ENCODE peak calls at places on chromosomes 12 and 14, in five cellular contexts. E is stimulated activated CD4-positive, alpha-beta T cell treated with anti-CD3 and anti-CD28 coated beads, Interleukin-4, amount 100 ng/mL, for 48 hours; W is A673; C is NCI-H2107; S is KG1. L is an unnamed sample.

GRCh38 chr14:33714527-33715222 is 236.2 kb downstream of the EGLN3 start:
- DNase-seq in S (no peak), C (no peak), W (peak; percentile 37), E (no peak), L (no peak)

GRCh38 chr14:70034257-70034656 is 154.5 kb downstream of the SLC8A3 start:
- DNase-seq in S (no peak), C (no peak), E (no peak), W (no peak), L (no peak)

GRCh38 chr12:132766380-132767085 is 4.9 kb upstream of the ANKLE2 start:
- DNase-seq in E (no peak), S (no peak), W (peak; percentile 85), C (no peak), L (no peak)

GRCh38 chr12:122064780-122065588 is 13.6 kb upstream of the MLXIP start:
- DNase-seq in W (peak; percentile 60), E (no peak), S (no peak), C (peak; percentile 77), L (no peak)

GRCh38 chr14:77458249-77458950 is 507 bp downstream of the AHSA1 start:
- DNase-seq in C (peak; percentile 45), S (peak; percentile 23), E (peak; percentile 20), W (peak; percentile 26), L (peak; percentile 69)

GRCh38 chr12:53338916-53339315 is 2.8 kb upstream of the SP7 start:
- DNase-seq in S (no peak), W (no peak), C (no peak), E (no peak), L (no peak)

GRCh38 chr14:94515426-94515825 is 6.2 kb upstream of the SERPINA12 start:
- DNase-seq in W (no peak), S (no peak), E (no peak), C (no peak), L (no peak)

GRCh38 chr12:32211769-32212156 is 105.1 kb downstream of the BICD1 start:
- DNase-seq in C (no peak), E (no peak), S (no peak), W (no peak), L (no peak)

GRCh38 chr14:104517426-104517825 is 62.1 kb upstream of the C14orf180 start:
- DNase-seq in S (no peak), E (no peak), W (no peak), C (no peak), L (no peak)

GRCh38 chr14:50106178-50106577 is 10.2 kb downstream of the VCPKMT start:
- DNase-seq in C (no peak), S (no peak), E (no peak), W (peak; percentile 13), L (no peak)

GRCh38 chr14:90502760-90503159 is 105.9 kb downstream of the CALM1 start:
- DNase-seq in E (no peak), C (no peak), W (no peak), S (no peak), L (no peak)

GRCh38 chr12:47021298-47021697 is 58.1 kb upstream of the PCED1B start:
- DNase-seq in E (no peak), S (peak; percentile 65), W (peak; percentile 86), C (peak; percentile 6), L (no peak)

GRCh38 chr14:67187826-67188225 is 1.4 kb upstream of the GARIN2 start:
- DNase-seq in E (no peak), S (no peak), C (no peak), W (no peak), L (no peak)

GRCh38 chr14:24171422-24172260 is at the start of gene REC8:
- DNase-seq in W (no peak), E (peak; percentile 60), S (no peak), C (peak; percentile 100), L (peak; percentile 89)

GRCh38 chr12:124938606-124939427 is 24.4 kb upstream of the UBC start:
- DNase-seq in E (peak; percentile 43), S (no peak), W (peak; percentile 88), C (no peak), L (peak; percentile 76)

GRCh38 chr14:94043756-94044475 is 17.8 kb downstream of the OTUB2 start:
- DNase-seq in W (no peak), E (no peak), S (no peak), C (no peak), L (no peak)

L was measured in stimulated activated effector memory CD8-positive, alpha-beta T cell treated with anti-CD3 and anti-CD28 coated beads, Interleukin-12 subunit alpha, Interleukin-12 subunit beta, amount 100 ng/mL, for 72 hours.